ENCODE peak calls at places on chromosomes 2 and 18, in nine cellular contexts. One of them, this sample, is unnamed.

GRCh38 chr2:159262226-159262625 is 24.3 kb downstream of the WDSUB1 start:
- DNase-seq in GM23338: no peak
- DNase-seq in fibroblast of lung: no peak
- DNase-seq in SK-N-SH: no peak
- DNase-seq in H9: no peak
- DNase-seq in MM.1S: no peak
- DNase-seq in GM23248: no peak
- DNase-seq in mammary epithelial cell: no peak
- DNase-seq in neural progenitor cell: no peak
- DNase-seq in this sample: no peak

GRCh38 chr2:120856421-120856862 is 120.8 kb downstream of the GLI2 start:
- DNase-seq in mammary epithelial cell: no peak
- DNase-seq in GM23338: peak; percentile 84
- DNase-seq in SK-N-SH: peak; percentile 58
- DNase-seq in neural progenitor cell: peak; percentile 78
- DNase-seq in MM.1S: no peak
- DNase-seq in fibroblast of lung: peak; percentile 78
- DNase-seq in GM23248: peak; percentile 62
- DNase-seq in H9: peak; percentile 77
- DNase-seq in this sample: peak; percentile 63

GRCh38 chr2:168928113-168928823 is 27.2 kb downstream of the G6PC2 start:
- DNase-seq in SK-N-SH: no peak
- DNase-seq in mammary epithelial cell: no peak
- DNase-seq in MM.1S: no peak
- DNase-seq in H9: no peak
- DNase-seq in GM23338: no peak
- DNase-seq in fibroblast of lung: no peak
- DNase-seq in GM23248: no peak
- DNase-seq in neural progenitor cell: no peak
- DNase-seq in this sample: no peak

GRCh38 chr2:190682168-190682567 is 33.3 kb downstream of the NAB1 start:
- DNase-seq in mammary epithelial cell: no peak
- DNase-seq in GM23338: no peak
- DNase-seq in neural progenitor cell: no peak
- DNase-seq in MM.1S: no peak
- DNase-seq in fibroblast of lung: peak; percentile 67
- DNase-seq in H9: no peak
- DNase-seq in SK-N-SH: no peak
- DNase-seq in GM23248: peak; percentile 20
- DNase-seq in this sample: peak; percentile 60

GRCh38 chr2:65231121-65231520 is 3.5 kb downstream of the ACTR2 start:
- DNase-seq in GM23248: peak; percentile 77
- DNase-seq in MM.1S: no peak
- DNase-seq in mammary epithelial cell: peak; percentile 4
- DNase-seq in SK-N-SH: no peak
- DNase-seq in neural progenitor cell: no peak
- DNase-seq in GM23338: no peak
- DNase-seq in H9: no peak
- DNase-seq in fibroblast of lung: peak; percentile 70
- DNase-seq in this sample: peak; percentile 54

GRCh38 chr2:203802277-203803045 is 65.1 kb upstream of the CTLA4 start:
- DNase-seq in fibroblast of lung: peak; percentile 99
- DNase-seq in MM.1S: no peak
- DNase-seq in GM23248: peak; percentile 97
- DNase-seq in H9: no peak
- DNase-seq in neural progenitor cell: no peak
- DNase-seq in mammary epithelial cell: peak; percentile 34
- DNase-seq in GM23338: no peak
- DNase-seq in SK-N-SH: no peak
- DNase-seq in this sample: peak; percentile 99

GRCh38 chr2:209629622-209630021 is 142.0 kb upstream of the UNC80 start:
- DNase-seq in GM23248: peak; percentile 83
- DNase-seq in SK-N-SH: no peak
- DNase-seq in fibroblast of lung: peak; percentile 87
- DNase-seq in GM23338: peak; percentile 41
- DNase-seq in neural progenitor cell: no peak
- DNase-seq in mammary epithelial cell: peak; percentile 31
- DNase-seq in MM.1S: no peak
- DNase-seq in H9: no peak
- DNase-seq in this sample: peak; percentile 84

GRCh38 chr2:85525567-85525966 is 13.4 kb upstream of the MAT2A start:
- DNase-seq in mammary epithelial cell: no peak
- DNase-seq in H9: no peak
- DNase-seq in GM23338: no peak
- DNase-seq in MM.1S: no peak
- DNase-seq in SK-N-SH: no peak
- DNase-seq in GM23248: no peak
- DNase-seq in neural progenitor cell: no peak
- DNase-seq in fibroblast of lung: no peak
- DNase-seq in this sample: no peak

GRCh38 chr2:67309281-67309680 is 87.9 kb upstream of the ETAA1 start:
- DNase-seq in MM.1S: no peak
- DNase-seq in SK-N-SH: no peak
- DNase-seq in GM23338: no peak
- DNase-seq in GM23248: peak; percentile 47
- DNase-seq in fibroblast of lung: no peak
- DNase-seq in mammary epithelial cell: peak; percentile 32
- DNase-seq in H9: no peak
- DNase-seq in neural progenitor cell: no peak
- DNase-seq in this sample: no peak

DNA sequence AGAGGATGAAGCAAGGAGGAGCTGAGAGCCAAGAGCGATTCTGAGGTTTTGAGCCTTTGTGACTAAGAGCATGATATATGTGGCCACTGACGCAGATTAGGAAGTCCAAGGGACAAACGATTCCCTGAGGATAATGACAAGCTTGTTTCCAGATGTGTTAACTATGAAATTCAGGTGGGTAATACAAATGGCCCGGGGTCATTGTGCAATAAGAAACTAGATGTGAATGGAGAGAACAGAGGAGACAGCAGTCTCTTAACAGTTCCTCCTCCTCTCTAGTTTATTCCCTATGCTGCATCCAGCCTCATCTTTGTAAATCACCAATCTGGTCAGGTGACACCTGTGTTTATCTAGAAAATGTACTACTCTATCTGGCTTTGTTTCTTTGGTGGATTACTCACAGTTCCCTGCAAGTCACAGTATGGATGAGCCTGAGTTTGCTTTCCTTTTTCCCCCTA is 84.2 kb downstream of the SOCS6 start:
- DNase-seq in MM.1S: no peak
- DNase-seq in neural progenitor cell: no peak
- DNase-seq in GM23248: peak; percentile 96
- DNase-seq in SK-N-SH: no peak
- DNase-seq in H9: no peak
- DNase-seq in GM23338: no peak
- DNase-seq in fibroblast of lung: peak; percentile 92
- DNase-seq in mammary epithelial cell: peak; percentile 99
- DNase-seq in this sample: peak; percentile 92
- H3K27ac ChIP-seq in MM.1S: no peak overlapping the region
- H3K27ac ChIP-seq in neural progenitor cell: no peak overlapping the region
- H3K27ac ChIP-seq in GM23248: peak overlapping the region; percentile 95
- H3K27ac ChIP-seq in SK-N-SH: no peak overlapping the region
- H3K27ac ChIP-seq in H9: no peak overlapping the region
- H3K27ac ChIP-seq in GM23338: no peak overlapping the region
- H3K27ac ChIP-seq in fibroblast of lung: peak overlapping the region; percentile 76
- H3K27ac ChIP-seq in mammary epithelial cell: peak overlapping the region; percentile 92
- H3K27ac ChIP-seq in this sample: no peak overlapping the region

DNA sequence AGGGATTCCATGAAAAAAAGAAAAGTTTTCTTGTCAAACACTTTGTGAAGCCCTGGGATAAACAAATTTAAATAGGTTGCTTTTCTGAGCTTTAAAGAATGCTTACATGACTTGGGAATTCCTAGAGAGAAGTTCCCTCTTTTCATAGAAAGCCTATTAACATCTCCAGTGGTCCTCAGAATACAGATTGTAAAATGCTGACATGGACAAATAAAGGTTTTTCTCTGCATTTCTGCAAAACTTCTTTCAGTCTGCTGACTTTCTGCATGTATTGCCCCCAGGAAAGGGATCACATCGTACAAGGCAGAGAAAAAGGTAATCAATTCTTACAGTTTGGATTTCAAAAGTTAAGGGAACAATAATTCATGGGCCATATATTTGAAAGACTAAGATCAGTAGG is 20.6 kb downstream of the ZNF385B start:
- DNase-seq in mammary epithelial cell: no peak
- DNase-seq in GM23248: no peak
- DNase-seq in H9: no peak
- DNase-seq in MM.1S: no peak
- DNase-seq in SK-N-SH: no peak
- DNase-seq in fibroblast of lung: no peak
- DNase-seq in GM23338: no peak
- DNase-seq in neural progenitor cell: no peak
- DNase-seq in this sample: no peak
- H3K79me2 ChIP-seq in mammary epithelial cell: no peaks in the 10 kb centered on the region
- H3K79me2 ChIP-seq in GM23248: no peaks in the 10 kb centered on the region
- H3K79me2 ChIP-seq in H9: no peaks in the 10 kb centered on the region
- H3K79me2 ChIP-seq in MM.1S: no peaks in the 10 kb centered on the region
- H3K79me2 ChIP-seq in SK-N-SH: no peaks in the 10 kb centered on the region
- H3K79me2 ChIP-seq in fibroblast of lung: no peaks in the 10 kb centered on the region
- H3K79me2 ChIP-seq in GM23338: no peaks in the 10 kb centered on the region
- H3K79me2 ChIP-seq in neural progenitor cell: peaks cover 95% of the 10 kb centered on the region
- H3K79me2 ChIP-seq in this sample: no peaks in the 10 kb centered on the region

DNA sequence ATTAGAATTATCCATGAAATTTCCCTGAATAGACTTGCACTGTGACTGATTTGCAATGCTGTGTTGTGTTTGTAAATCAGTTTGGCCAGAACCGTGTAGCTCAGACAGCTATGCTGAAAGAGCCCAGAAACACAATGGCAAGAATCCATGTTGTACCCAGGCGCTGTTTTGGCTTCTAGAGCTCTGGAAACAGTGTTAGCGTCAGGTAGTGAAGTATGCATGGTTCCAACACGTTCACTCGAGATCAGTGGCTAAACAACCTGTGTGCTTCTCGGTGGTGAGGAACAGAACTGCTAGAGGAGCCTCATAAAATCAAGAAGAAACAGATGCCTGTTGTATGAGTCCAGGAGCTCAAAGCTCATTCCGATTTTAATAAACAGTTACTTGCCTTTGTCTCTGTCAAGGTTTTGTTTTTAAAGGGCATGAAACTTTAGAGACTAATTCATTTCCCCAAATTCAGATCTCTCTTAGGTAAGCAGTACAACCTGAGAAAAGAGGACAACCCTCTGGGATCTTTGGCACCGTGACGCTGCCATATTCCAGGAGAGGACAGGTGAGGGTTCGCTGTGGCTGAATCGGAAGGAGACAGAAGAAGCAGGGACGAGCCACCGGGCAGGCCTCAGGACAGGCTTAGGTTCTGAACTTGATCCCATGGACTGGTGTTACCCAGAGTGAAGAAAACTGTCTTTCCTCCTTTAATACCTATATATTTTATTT is 43.6 kb downstream of the GORASP2 start:
- DNase-seq in fibroblast of lung: peak; percentile 10
- DNase-seq in H9: no peak
- DNase-seq in mammary epithelial cell: no peak
- DNase-seq in GM23338: no peak
- DNase-seq in SK-N-SH: peak; percentile 35
- DNase-seq in neural progenitor cell: peak; percentile 11
- DNase-seq in GM23248: no peak
- DNase-seq in MM.1S: peak; percentile 5
- DNase-seq in this sample: no peak
- H3K27ac ChIP-seq in fibroblast of lung: no peak overlapping the region
- H3K27ac ChIP-seq in H9: no peak overlapping the region
- H3K27ac ChIP-seq in mammary epithelial cell: peak overlapping the region; percentile 16
- H3K27ac ChIP-seq in GM23338: no peak overlapping the region
- H3K27ac ChIP-seq in SK-N-SH: no peak overlapping the region
- H3K27ac ChIP-seq in neural progenitor cell: no peak overlapping the region
- H3K27ac ChIP-seq in GM23248: no peak overlapping the region
- H3K27ac ChIP-seq in MM.1S: no peak overlapping the region
- H3K27ac ChIP-seq in this sample: no peak overlapping the region

GRCh38 chr2:105784577-105784976 is 39.9 kb downstream of the NCK2 start:
- DNase-seq in GM23248: no peak
- DNase-seq in mammary epithelial cell: no peak
- DNase-seq in fibroblast of lung: no peak
- DNase-seq in H9: no peak
- DNase-seq in SK-N-SH: no peak
- DNase-seq in neural progenitor cell: no peak
- DNase-seq in MM.1S: no peak
- DNase-seq in GM23338: no peak
- DNase-seq in this sample: no peak

GRCh38 chr2:105788670-105789290 is 44.1 kb downstream of the NCK2 start:
- DNase-seq in fibroblast of lung: peak; percentile 59
- DNase-seq in SK-N-SH: no peak
- DNase-seq in H9: no peak
- DNase-seq in neural progenitor cell: no peak
- DNase-seq in mammary epithelial cell: no peak
- DNase-seq in GM23338: no peak
- DNase-seq in GM23248: no peak
- DNase-seq in MM.1S: no peak
- DNase-seq in this sample: peak; percentile 43

GRCh38 chr2:105787376-105788318 is 42.9 kb downstream of the NCK2 start:
- DNase-seq in neural progenitor cell: no peak
- DNase-seq in fibroblast of lung: no peak
- DNase-seq in SK-N-SH: no peak
- DNase-seq in H9: no peak
- DNase-seq in GM23248: no peak
- DNase-seq in GM23338: no peak
- DNase-seq in mammary epithelial cell: no peak
- DNase-seq in MM.1S: no peak
- DNase-seq in this sample: no peak

GRCh38 chr2:105785095-105785847 is 40.6 kb downstream of the NCK2 start:
- DNase-seq in H9: no peak
- DNase-seq in GM23338: no peak
- DNase-seq in GM23248: no peak
- DNase-seq in SK-N-SH: no peak
- DNase-seq in mammary epithelial cell: no peak
- DNase-seq in fibroblast of lung: no peak
- DNase-seq in MM.1S: no peak
- DNase-seq in neural progenitor cell: no peak
- DNase-seq in this sample: no peak

DNA sequence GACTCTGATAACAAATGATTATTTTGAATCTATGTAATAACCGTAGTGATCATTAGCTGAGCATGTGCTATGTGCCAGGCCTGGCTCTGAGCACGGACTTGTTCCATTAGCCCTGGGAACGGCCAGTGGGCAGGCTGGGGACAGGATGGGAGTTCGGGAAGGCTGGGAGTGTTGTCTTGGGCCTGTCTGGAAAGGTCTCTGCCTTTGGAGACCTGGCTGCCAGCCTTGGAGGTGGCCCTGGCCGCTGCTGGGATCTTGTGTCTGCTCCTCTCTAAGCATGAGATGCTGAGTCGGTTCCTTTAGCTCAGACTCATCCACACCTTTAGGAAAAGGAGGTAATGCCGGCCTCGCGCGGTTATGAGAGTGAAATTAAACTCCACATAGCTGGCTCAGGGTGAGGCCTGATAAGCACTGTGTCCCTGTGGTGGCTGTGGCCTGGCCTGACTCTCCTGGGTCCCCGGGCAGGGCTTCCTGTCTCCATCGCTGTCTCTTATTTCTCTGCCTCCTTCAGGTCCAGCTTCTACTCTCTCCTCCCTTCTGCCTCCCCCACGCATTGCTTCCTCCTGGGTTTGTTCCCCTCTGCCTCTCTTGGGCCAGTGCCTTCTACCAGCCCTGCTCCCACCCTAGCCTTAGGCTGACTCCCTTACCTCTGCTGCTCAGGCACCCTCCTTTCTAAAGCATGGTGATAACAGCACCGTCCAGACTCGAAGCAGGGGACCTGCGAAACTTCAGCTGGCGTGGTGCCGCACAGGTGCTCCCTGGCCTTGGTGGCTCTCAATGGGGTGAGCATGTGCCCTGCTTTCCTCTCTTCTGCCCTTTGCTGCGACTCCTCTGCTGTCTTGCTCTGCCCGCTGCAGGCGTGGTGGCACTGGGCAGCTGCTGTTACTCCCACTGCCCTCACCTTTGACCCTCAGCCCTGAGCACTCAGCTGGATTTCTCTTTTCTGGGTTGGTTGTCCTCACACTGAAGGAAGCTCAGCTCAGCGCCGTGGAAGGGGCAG is 41.8 kb downstream of the NCK2 start:
- DNase-seq in neural progenitor cell: no peak
- DNase-seq in H9: no peak
- DNase-seq in fibroblast of lung: no peak
- DNase-seq in GM23338: no peak
- DNase-seq in mammary epithelial cell: no peak
- DNase-seq in GM23248: no peak
- DNase-seq in SK-N-SH: no peak
- DNase-seq in MM.1S: no peak
- DNase-seq in this sample: no peak
- H3K79me2 ChIP-seq in neural progenitor cell: peaks cover 97% of the 10 kb centered on the region
- H3K79me2 ChIP-seq in H9: peaks cover 8% of the 10 kb centered on the region
- H3K79me2 ChIP-seq in fibroblast of lung: peaks cover 11% of the 10 kb centered on the region
- H3K79me2 ChIP-seq in GM23338: peaks cover 95% of the 10 kb centered on the region
- H3K79me2 ChIP-seq in mammary epithelial cell: peaks cover 93% of the 10 kb centered on the region
- H3K79me2 ChIP-seq in GM23248: peaks cover 82% of the 10 kb centered on the region
- H3K79me2 ChIP-seq in SK-N-SH: peaks cover 63% of the 10 kb centered on the region
- H3K79me2 ChIP-seq in MM.1S: peaks cover 100% of the 10 kb centered on the region
- H3K79me2 ChIP-seq in this sample: peaks cover 86% of the 10 kb centered on the region